ENCODE peak calls at places on chromosome 12, in six cellular contexts. K is HFF-Myc, C is Calu3, L is cardiac muscle cell, R is brain microvascular endothelial cell, H is progenitor cell of endocrine pancreas. F is an unnamed sample.

GRCh38 chr12:6280053-6280469 is 30.4 kb upstream of the PLEKHG6 start:
- DNase-seq in K (peak), C (peak), L (peak), R (peak), H (no peak), F (no peak)

GRCh38 chr12:6376079-6376941 is 947 bp upstream of the SCNN1A start:
- DNase-seq in K (no peak), C (peak), L (peak), R (peak), H (no peak), F (no peak)

GRCh38 chr12:113407931-113408585 is 4.4 kb upstream of the SDS start:
- DNase-seq in K (no peak), C (no peak), L (peak), R (peak), H (no peak), F (no peak)

GRCh38 chr12:27505771-27506170 is 18.2 kb upstream of the PPFIBP1 start:
- DNase-seq in K (no peak), C (no peak), L (peak), R (no peak), H (no peak), F (no peak)

GRCh38 chr12:24541193-24541871 is 407.6 kb downstream of the BCAT1 start:
- DNase-seq in K (no peak), C (no peak), L (no peak), R (no peak), H (no peak), F (no peak)

GRCh38 chr12:48165089-48166031 is 8.0 kb upstream of the ASB8 start:
- DNase-seq in K (peak), C (peak), L (peak), R (no peak), H (no peak), F (no peak)

GRCh38 chr12:75526655-75527511 is 15.5 kb upstream of the KRR1 start:
- DNase-seq in K (peak), C (peak), L (peak), R (peak), H (no peak), F (no peak)

GRCh38 chr12:93704625-93705024 is 27.4 kb downstream of the CRADD start:
- DNase-seq in K (no peak), C (no peak), L (no peak), R (no peak), H (no peak), F (no peak)

GRCh38 chr12:68960162-68960501 is 27.2 kb upstream of the CPM start:
- DNase-seq in K (no peak), C (no peak), L (peak), R (no peak), H (no peak), F (no peak)

GRCh38 chr12:68342966-68343365 is 10.8 kb upstream of the MDM1 start:
- DNase-seq in K (no peak), C (no peak), L (no peak), R (no peak), H (no peak), F (no peak)

GRCh38 chr12:32477714-32478113 is 78.4 kb downstream of the FGD4 start:
- DNase-seq in K (no peak), C (no peak), L (no peak), R (no peak), H (no peak), F (no peak)

GRCh38 chr12:25615119-25615518 is 62.0 kb upstream of the LMNTD1 start:
- DNase-seq in K (peak), C (no peak), L (peak), R (peak), H (no peak), F (no peak)

GRCh38 chr12:50110127-50110761 is 1.8 kb upstream of the COX14 start:
- DNase-seq in K (peak), C (no peak), L (no peak), R (no peak), H (no peak), F (no peak)

GRCh38 chr12:6070472-6071257 is 53.8 kb downstream of the VWF start:
- DNase-seq in K (no peak), C (no peak), L (no peak), R (no peak), H (no peak), F (no peak)

GRCh38 chr12:125280482-125281377 is 215.5 kb downstream of the AACS start:
- DNase-seq in K (no peak), C (no peak), L (no peak), R (no peak), H (no peak), F (no peak)

GRCh38 chr12:27277846-27278260 is 33.8 kb downstream of the STK38L start:
- DNase-seq in K (peak), C (peak), L (peak), R (peak), H (no peak), F (no peak)

GRCh38 chr12:23855813-23856212 is 93.7 kb downstream of the SOX5 start:
- DNase-seq in K (no peak), C (no peak), L (no peak), R (no peak), H (no peak), F (no peak)

GRCh38 chr12:124497658-124498057 is 69.8 kb downstream of the NCOR2 start:
- DNase-seq in K (no peak), C (no peak), L (peak), R (peak), H (no peak), F (no peak)

GRCh38 chr12:6700646-6701051 is at the start of gene PIANP:
- DNase-seq in K (no peak), C (peak), L (peak), R (no peak), H (peak), F (no peak)

GRCh38 chr12:26523708-26524150 is 309.3 kb downstream of the ITPR2 start:
- DNase-seq in K (no peak), C (peak), L (peak), R (peak), H (no peak), F (peak)

GRCh38 chr12:56450241-56450640 is 1.0 kb upstream of the TIMELESS start:
- DNase-seq in K (no peak), C (no peak), L (no peak), R (no peak), H (no peak), F (no peak)

GRCh38 chr12:53538209-53538689 is 31.0 kb upstream of the NPFF start:
- DNase-seq in K (no peak), C (peak), L (peak), R (no peak), H (no peak), F (no peak)

GRCh38 chr12:111598637-111599458 is at the start of gene ATXN2:
- DNase-seq in K (no peak), C (no peak), L (peak), R (no peak), H (peak), F (no peak)

GRCh38 chr12:52228931-52229330 is 4.1 kb upstream of the KRT7 start:
- DNase-seq in K (no peak), C (no peak), L (no peak), R (no peak), H (no peak), F (no peak)

GRCh38 chr12:112183141-112183581 is 57.8 kb downstream of the TRAFD1 start:
- DNase-seq in K (no peak), C (no peak), L (peak), R (peak), H (no peak), F (no peak)

GRCh38 chr12:114408415-114408814 is 2.5 kb upstream of the TBX5 start:
- DNase-seq in K (no peak), C (no peak), L (peak), R (no peak), H (no peak), F (no peak)

GRCh38 chr12:46559311-46559710 is 186.7 kb upstream of the SLC38A2 start:
- DNase-seq in K (no peak), C (no peak), L (peak), R (no peak), H (no peak), F (no peak)

GRCh38 chr12:53515291-53515680 is 8.0 kb upstream of the NPFF start:
- DNase-seq in K (no peak), C (no peak), L (no peak), R (no peak), H (no peak), F (no peak)

GRCh38 chr12:16324300-16324699 is 23.1 kb upstream of the MGST1 start:
- DNase-seq in K (no peak), C (no peak), L (no peak), R (no peak), H (no peak), F (no peak)

GRCh38 chr12:96447256-96447655 is 42.1 kb upstream of the CFAP54 start:
- DNase-seq in K (no peak), C (no peak), L (no peak), R (no peak), H (no peak), F (no peak)

GRCh38 chr12:98373019-98373554 is 142.3 kb upstream of the TMPO start:
- DNase-seq in K (peak), C (peak), L (peak), R (peak), H (no peak), F (no peak)

GRCh38 chr12:100234591-100235304 is 32.1 kb downstream of the DEPDC4 start:
- DNase-seq in K (peak), C (peak), L (peak), R (peak), H (no peak), F (no peak)

GRCh38 chr12:5581616-5582367 is 149.9 kb downstream of the NTF3 start:
- DNase-seq in K (no peak), C (no peak), L (peak), R (no peak), H (no peak), F (no peak)

GRCh38 chr12:121668750-121669524 is 517 bp downstream of the MORN3 start:
- DNase-seq in K (no peak), C (peak), L (peak), R (no peak), H (peak), F (no peak)

GRCh38 chr12:129868566-129868965 is 35.3 kb downstream of the TMEM132D start:
- DNase-seq in K (no peak), C (no peak), L (no peak), R (no peak), H (no peak), F (no peak)

GRCh38 chr12:57590892-57591566 is at the start of gene PIP4K2C:
- DNase-seq in K (no peak), C (peak), L (peak), R (no peak), H (peak), F (peak)

GRCh38 chr12:109605599-109606228 is 32.1 kb downstream of the MVK start:
- DNase-seq in K (no peak), C (no peak), L (no peak), R (no peak), H (no peak), F (no peak)

GRCh38 chr12:57836442-57837375 is 9.8 kb downstream of the CTDSP2 start:
- DNase-seq in K (peak), C (no peak), L (peak), R (peak), H (no peak), F (no peak)

GRCh38 chr12:107129315-107129930 is 36.1 kb upstream of the CRY1 start:
- DNase-seq in K (no peak), C (no peak), L (no peak), R (no peak), H (no peak), F (no peak)

GRCh38 chr12:70044170-70044569 is 199.1 kb upstream of the CNOT2 start:
- DNase-seq in K (no peak), C (no peak), L (peak), R (peak), H (no peak), F (no peak)

DNA sequence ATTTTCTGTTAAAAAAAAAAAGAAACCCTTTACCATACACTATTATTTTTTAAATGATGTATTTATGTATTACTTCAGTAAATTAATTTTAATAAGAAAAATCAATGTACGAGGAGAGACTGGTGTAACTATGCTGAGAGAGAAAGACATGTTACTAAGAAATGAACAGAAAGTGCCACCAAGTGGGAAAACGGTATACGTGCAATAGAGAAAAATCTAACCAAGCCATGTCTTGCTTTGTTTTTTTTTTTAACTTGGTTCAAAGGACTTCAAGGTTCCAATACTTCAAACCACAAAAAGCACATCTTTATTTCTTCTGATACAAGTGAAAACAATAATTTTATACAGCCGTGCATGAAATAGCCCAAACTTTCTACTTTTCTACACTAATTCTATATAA is 22.9 kb downstream of the NDUFA12 start:
- DNase-seq in K (no peak), C (no peak), L (peak), R (no peak), H (no peak), F (no peak)
- TF ChIP-seq CTCF in K (no peak), C (no peak), L (peak), R (peak), H (peak), F (no peak)

GRCh38 chr12:108447168-108447840 is 67.8 kb upstream of the FICD start:
- DNase-seq in K (no peak), C (no peak), L (peak), R (no peak), H (no peak), F (no peak)
- TF ChIP-seq CTCF in K (no peak), C (no peak), L (no peak), R (no peak), H (no peak), F (no peak)

GRCh38 chr12:127930122-127930521 is 336.8 kb upstream of the TMEM132C start:
- DNase-seq in K (no peak), C (no peak), L (no peak), R (no peak), H (no peak), F (no peak)
- TF ChIP-seq CTCF in K (no peak), C (no peak), L (no peak), R (no peak), H (no peak), F (no peak)

DNA sequence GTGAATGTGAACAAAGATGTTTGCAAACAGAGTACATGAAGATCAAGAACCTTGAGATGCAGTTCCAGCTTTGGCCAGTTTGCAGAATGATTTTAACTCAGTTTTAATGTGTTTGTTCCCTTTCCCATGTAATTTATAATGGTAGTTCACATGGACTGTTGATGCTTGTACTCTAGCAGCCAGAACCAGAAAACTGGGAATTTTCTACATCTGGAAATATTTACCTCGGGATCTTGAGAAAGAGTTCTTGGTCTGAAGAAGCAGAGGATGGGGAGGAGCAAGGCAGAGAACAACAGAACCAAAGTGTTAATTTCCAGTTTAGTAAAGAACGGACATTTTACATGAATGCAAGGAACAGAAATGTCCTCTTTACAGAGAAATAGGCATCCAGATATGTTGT is 37.0 kb upstream of the PMCH start:
- DNase-seq in K (no peak), C (no peak), L (no peak), R (no peak), H (no peak), F (no peak)
- TF ChIP-seq CTCF in K (no peak), C (no peak), L (no peak), R (no peak), H (no peak), F (no peak)

GRCh38 chr12:2754208-2754607 is 40.6 kb upstream of the FKBP4 start:
- DNase-seq in K (no peak), C (no peak), L (no peak), R (no peak), H (no peak), F (no peak)

GRCh38 chr12:2751686-2752085 is 43.1 kb upstream of the FKBP4 start:
- DNase-seq in K (no peak), C (no peak), L (no peak), R (no peak), H (no peak), F (no peak)

GRCh38 chr12:2751230-2751629 is 43.5 kb upstream of the FKBP4 start:
- DNase-seq in K (no peak), C (no peak), L (no peak), R (no peak), H (no peak), F (no peak)

GRCh38 chr12:2753536-2753935 is 41.2 kb upstream of the FKBP4 start:
- DNase-seq in K (no peak), C (no peak), L (no peak), R (no peak), H (no peak), F (no peak)

DNA sequence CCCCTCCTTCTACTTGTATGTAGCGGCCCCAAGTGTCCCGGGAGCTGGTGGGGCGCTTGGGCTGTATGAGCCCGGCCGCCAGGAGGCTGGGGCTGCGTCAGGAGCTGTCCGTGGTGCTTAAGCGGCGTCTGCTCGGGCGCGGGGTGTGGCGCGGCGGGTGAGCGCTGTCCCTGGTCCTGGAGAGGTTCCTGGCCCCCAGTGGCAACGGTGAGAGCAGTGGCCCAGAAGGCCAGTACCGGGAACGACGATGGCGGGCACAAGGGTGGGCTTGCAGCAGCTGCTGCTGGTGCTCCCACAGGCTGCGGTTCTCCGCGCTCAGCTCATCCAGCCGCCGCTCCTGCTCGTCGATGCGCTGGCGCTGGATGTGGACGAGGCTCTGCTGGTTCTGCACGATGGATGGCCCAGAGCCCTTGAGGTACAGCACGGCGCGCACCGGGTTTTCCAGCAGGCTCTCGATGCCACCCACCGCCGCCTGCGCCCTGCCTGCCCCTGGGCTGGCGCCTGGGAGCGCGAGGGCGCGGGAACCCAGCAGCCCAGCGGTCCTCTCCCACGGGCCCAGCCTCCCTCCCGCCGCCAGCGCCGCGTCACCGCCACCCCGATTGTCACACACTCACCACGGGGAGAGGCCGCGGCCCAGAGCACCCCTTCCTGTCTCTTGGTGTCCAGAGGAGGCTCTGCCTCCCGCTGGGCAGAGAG is 41.9 kb upstream of the FKBP4 start:
- DNase-seq in K (peak), C (peak), L (peak), R (peak), H (peak), F (no peak)
- TF ChIP-seq CTCF in K (peak), C (no peak), L (no peak), R (peak), H (peak), F (no peak)

DNA sequence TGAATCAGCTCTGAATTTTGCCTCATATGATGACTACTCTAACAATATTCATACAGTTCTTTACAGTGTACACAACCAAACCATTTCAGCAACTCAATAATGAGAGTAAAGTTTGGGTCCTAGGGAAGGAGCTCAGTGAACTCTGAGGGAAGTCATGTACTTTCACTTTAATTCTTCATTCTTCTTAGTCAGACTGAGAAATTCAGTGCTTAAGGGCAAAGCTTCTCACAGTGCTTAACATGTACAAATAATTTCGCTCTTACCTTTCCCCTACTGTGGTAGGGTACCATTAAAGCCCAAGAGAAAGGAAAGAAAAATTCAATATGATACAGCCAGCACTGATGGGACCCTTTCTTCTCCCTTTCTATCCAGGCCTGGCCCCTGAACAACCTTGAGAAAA is 435.0 kb downstream of the NELL2 start:
- DNase-seq in K (no peak), C (no peak), L (no peak), R (no peak), H (no peak), F (no peak)
- TF ChIP-seq CTCF in K (no peak), C (no peak), L (no peak), R (no peak), H (no peak), F (no peak)

F was measured in omental fat pad.